ENCODE peak calls at places on chromosome 16, in four cellular contexts. One of them, this sample, is unnamed.

GRCh38 chr16:86078121-86078600 is 179.2 kb downstream of the IRF8 start:
- DNase-seq in heart right ventricle: no peak
- DNase-seq in cardiac muscle cell: no peak
- DNase-seq in cardiac fibroblast: no peak
- DNase-seq in this sample: no peak

GRCh38 chr16:86626284-86626683 is 47.9 kb downstream of the FOXL1 start:
- DNase-seq in heart right ventricle: no peak
- DNase-seq in cardiac muscle cell: no peak
- DNase-seq in cardiac fibroblast: no peak
- DNase-seq in this sample: no peak

GRCh38 chr16:83420206-83420760 is 387.5 kb upstream of the HSBP1 start:
- DNase-seq in cardiac fibroblast: peak
- DNase-seq in cardiac muscle cell: peak
- DNase-seq in heart right ventricle: no peak
- DNase-seq in this sample: no peak

GRCh38 chr16:3143598-3144330 is 8.9 kb downstream of the ZNF213 start:
- DNase-seq in heart right ventricle: peak
- DNase-seq in cardiac muscle cell: no peak
- DNase-seq in cardiac fibroblast: no peak
- DNase-seq in this sample: no peak

GRCh38 chr16:57769541-57770145 is 32.6 kb downstream of the KIFC3 start:
- DNase-seq in cardiac muscle cell: no peak
- DNase-seq in cardiac fibroblast: no peak
- DNase-seq in heart right ventricle: no peak
- DNase-seq in this sample: no peak

GRCh38 chr16:86739178-86739577 is 160.8 kb downstream of the FOXL1 start:
- DNase-seq in cardiac fibroblast: no peak
- DNase-seq in cardiac muscle cell: no peak
- DNase-seq in heart right ventricle: no peak
- DNase-seq in this sample: no peak

GRCh38 chr16:63289834-63290460 is 1253.7 kb upstream of the CDH8 start:
- DNase-seq in cardiac fibroblast: peak
- DNase-seq in heart right ventricle: no peak
- DNase-seq in cardiac muscle cell: peak
- DNase-seq in this sample: peak

GRCh38 chr16:67718668-67719047 is 458 bp downstream of the GFOD2 start:
- DNase-seq in cardiac fibroblast: no peak
- DNase-seq in heart right ventricle: no peak
- DNase-seq in cardiac muscle cell: no peak
- DNase-seq in this sample: peak

GRCh38 chr16:19136549-19137196 is 22.9 kb downstream of the ITPRIPL2 start:
- DNase-seq in heart right ventricle: no peak
- DNase-seq in cardiac fibroblast: peak
- DNase-seq in cardiac muscle cell: no peak
- DNase-seq in this sample: no peak

GRCh38 chr16:56451753-56452689 is 667 bp downstream of the OGFOD1 start:
- DNase-seq in heart right ventricle: no peak
- DNase-seq in cardiac muscle cell: peak
- DNase-seq in cardiac fibroblast: peak
- DNase-seq in this sample: peak

GRCh38 chr16:21710938-21711337 is 47.2 kb downstream of the OTOA start:
- DNase-seq in heart right ventricle: no peak
- DNase-seq in cardiac fibroblast: no peak
- DNase-seq in cardiac muscle cell: no peak
- DNase-seq in this sample: no peak

GRCh38 chr16:8113843-8114242 is 476.5 kb downstream of the TMEM114 start:
- DNase-seq in cardiac muscle cell: no peak
- DNase-seq in cardiac fibroblast: no peak
- DNase-seq in heart right ventricle: no peak
- DNase-seq in this sample: no peak

GRCh38 chr16:25051446-25052160 is 36.4 kb upstream of the ARHGAP17 start:
- DNase-seq in cardiac muscle cell: peak
- DNase-seq in heart right ventricle: no peak
- DNase-seq in cardiac fibroblast: peak
- DNase-seq in this sample: no peak

GRCh38 chr16:58299757-58300349 is 5.0 kb upstream of the PRSS54 start:
- DNase-seq in heart right ventricle: no peak
- DNase-seq in cardiac muscle cell: peak
- DNase-seq in cardiac fibroblast: peak
- DNase-seq in this sample: peak

GRCh38 chr16:83187404-83187803 is 560.6 kb downstream of the CDH13 start:
- DNase-seq in cardiac muscle cell: peak
- DNase-seq in heart right ventricle: no peak
- DNase-seq in cardiac fibroblast: peak
- DNase-seq in this sample: no peak

GRCh38 chr16:4613636-4614570 is 785 bp downstream of the UBALD1 start:
- DNase-seq in heart right ventricle: peak
- DNase-seq in cardiac muscle cell: peak
- DNase-seq in cardiac fibroblast: peak
- DNase-seq in this sample: no peak

GRCh38 chr16:8551388-8552332 is 38.7 kb downstream of the TMEM114 start:
- DNase-seq in heart right ventricle: no peak
- DNase-seq in cardiac muscle cell: no peak
- DNase-seq in cardiac fibroblast: no peak
- DNase-seq in this sample: no peak

GRCh38 chr16:58563235-58563634 is 47.9 kb downstream of the SETD6 start:
- DNase-seq in heart right ventricle: no peak
- DNase-seq in cardiac muscle cell: peak
- DNase-seq in cardiac fibroblast: peak
- DNase-seq in this sample: peak

GRCh38 chr16:12203780-12204351 is 227.3 kb downstream of the SNX29 start:
- DNase-seq in cardiac fibroblast: no peak
- DNase-seq in cardiac muscle cell: no peak
- DNase-seq in heart right ventricle: no peak
- DNase-seq in this sample: no peak

GRCh38 chr16:12201216-12201615 is 224.7 kb downstream of the SNX29 start:
- DNase-seq in cardiac fibroblast: no peak
- DNase-seq in heart right ventricle: no peak
- DNase-seq in cardiac muscle cell: no peak
- DNase-seq in this sample: no peak

GRCh38 chr16:12195296-12195695 is 218.8 kb downstream of the SNX29 start:
- DNase-seq in cardiac muscle cell: no peak
- DNase-seq in heart right ventricle: no peak
- DNase-seq in cardiac fibroblast: no peak
- DNase-seq in this sample: no peak

GRCh38 chr16:12201863-12202262 is 225.3 kb downstream of the SNX29 start:
- DNase-seq in cardiac muscle cell: no peak
- DNase-seq in heart right ventricle: no peak
- DNase-seq in cardiac fibroblast: no peak
- DNase-seq in this sample: no peak

GRCh38 chr16:12199524-12199923 is 223.0 kb downstream of the SNX29 start:
- DNase-seq in cardiac fibroblast: no peak
- DNase-seq in cardiac muscle cell: no peak
- DNase-seq in heart right ventricle: no peak
- DNase-seq in this sample: no peak
- H3K4me3 ChIP-seq in cardiac fibroblast: no peak
- H3K4me3 ChIP-seq in cardiac muscle cell: no peak
- H3K4me3 ChIP-seq in heart right ventricle: no peak
- H3K4me3 ChIP-seq in this sample: no peak

DNA sequence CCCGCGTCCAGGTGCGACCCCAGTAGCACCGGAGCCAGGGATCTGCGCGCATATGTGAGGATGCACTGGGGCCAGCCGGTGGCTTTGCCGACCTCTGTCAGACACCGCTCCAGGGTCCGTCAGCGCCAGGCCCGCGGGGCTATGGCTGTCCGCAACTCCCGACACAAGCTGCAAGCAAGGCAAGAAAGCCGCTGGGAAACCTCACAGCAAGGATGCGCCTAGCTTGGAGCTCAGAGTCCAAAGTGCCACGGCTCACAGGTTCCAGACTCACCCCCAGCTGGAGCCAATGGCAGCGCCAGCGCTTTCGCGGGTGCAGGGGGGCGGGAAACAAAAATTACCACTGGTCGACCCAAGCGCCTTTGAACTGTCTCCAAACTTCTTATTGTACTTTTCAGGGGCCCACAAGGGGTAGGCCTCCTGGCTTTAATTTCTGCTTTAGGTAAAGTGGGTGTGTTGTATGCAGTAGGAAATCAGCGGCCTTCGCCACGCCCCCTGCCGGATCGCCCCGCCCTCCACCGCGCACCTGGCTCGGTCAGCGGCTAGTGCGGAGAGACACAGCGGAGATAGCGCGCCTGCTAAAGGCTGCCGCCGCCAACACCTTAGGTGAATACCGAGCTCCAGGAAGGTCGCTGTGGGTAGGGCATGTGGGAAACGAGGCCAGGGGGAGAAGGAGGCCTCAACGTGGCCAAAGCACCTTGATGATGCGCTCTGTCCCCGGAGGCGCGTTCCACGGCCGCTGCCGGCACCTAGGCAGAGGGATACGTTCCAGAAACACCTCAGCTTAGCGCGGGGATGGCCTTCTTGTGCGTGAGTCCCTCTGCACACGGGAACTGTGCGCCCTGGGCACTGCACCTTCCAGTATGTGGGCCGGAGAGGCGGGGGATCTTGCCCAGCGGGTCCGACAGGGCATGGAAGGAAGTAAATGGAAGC is 61.1 kb upstream of the RBL2 start:
- DNase-seq in cardiac fibroblast: no peak
- DNase-seq in cardiac muscle cell: no peak
- DNase-seq in heart right ventricle: no peak
- DNase-seq in this sample: no peak
- H3K4me3 ChIP-seq in cardiac fibroblast: no peak
- H3K4me3 ChIP-seq in cardiac muscle cell: peak
- H3K4me3 ChIP-seq in heart right ventricle: peak
- H3K4me3 ChIP-seq in this sample: no peak

DNA sequence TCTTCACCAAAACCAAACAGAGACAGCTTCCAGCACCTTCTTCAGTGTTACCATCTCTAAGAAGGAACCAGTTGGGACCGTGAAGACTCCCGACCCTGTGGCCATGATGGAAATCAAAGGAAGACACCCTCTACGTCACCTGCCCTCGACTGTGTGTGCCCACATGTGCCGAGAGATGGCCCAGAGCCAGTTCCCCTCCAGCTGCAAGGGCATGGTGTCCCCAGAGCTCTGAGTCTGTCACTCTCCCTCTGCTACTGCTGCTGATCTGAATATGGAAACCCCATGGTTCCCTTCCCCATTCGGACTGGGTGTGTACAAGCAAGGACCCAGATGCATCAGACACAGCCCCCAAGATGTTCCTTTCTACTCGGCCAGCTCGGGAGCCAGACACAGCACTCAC is 76.4 kb downstream of the SOCS1 start:
- DNase-seq in cardiac fibroblast: no peak
- DNase-seq in cardiac muscle cell: no peak
- DNase-seq in heart right ventricle: no peak
- DNase-seq in this sample: no peak
- H3K4me3 ChIP-seq in cardiac fibroblast: no peak
- H3K4me3 ChIP-seq in cardiac muscle cell: no peak
- H3K4me3 ChIP-seq in heart right ventricle: no peak
- H3K4me3 ChIP-seq in this sample: no peak

GRCh38 chr16:78506372-78507193 is 407.1 kb downstream of the WWOX start:
- DNase-seq in cardiac muscle cell: no peak
- DNase-seq in cardiac fibroblast: no peak
- DNase-seq in heart right ventricle: no peak
- DNase-seq in this sample: no peak

GRCh38 chr16:78507576-78507975 is 408.1 kb downstream of the WWOX start:
- DNase-seq in heart right ventricle: no peak
- DNase-seq in cardiac fibroblast: no peak
- DNase-seq in cardiac muscle cell: no peak
- DNase-seq in this sample: no peak

GRCh38 chr16:78503501-78504110 is 404.2 kb downstream of the WWOX start:
- DNase-seq in heart right ventricle: no peak
- DNase-seq in cardiac fibroblast: peak
- DNase-seq in cardiac muscle cell: peak
- DNase-seq in this sample: peak

GRCh38 chr16:78504391-78504945 is 405.0 kb downstream of the WWOX start:
- DNase-seq in cardiac fibroblast: no peak
- DNase-seq in heart right ventricle: peak
- DNase-seq in cardiac muscle cell: peak
- DNase-seq in this sample: no peak

GRCh38 chr16:78505544-78506371 is 406.3 kb downstream of the WWOX start:
- DNase-seq in cardiac fibroblast: peak
- DNase-seq in heart right ventricle: peak
- DNase-seq in cardiac muscle cell: peak
- DNase-seq in this sample: no peak
- H3K4me3 ChIP-seq in cardiac fibroblast: no peak
- H3K4me3 ChIP-seq in heart right ventricle: peak
- H3K4me3 ChIP-seq in cardiac muscle cell: no peak
- H3K4me3 ChIP-seq in this sample: no peak

This sample was measured in HAP-1.